ENCODE peak calls at places on chromosomes 2 and 18, in nine cellular contexts. One of them, this sample, is unnamed.

GRCh38 chr2:152037711-152038110 is 61.1 kb downstream of the CACNB4 start:
- DNase-seq in Kasumi-1: no peak
- DNase-seq in Daoy: no peak
- DNase-seq in epithelial cell of esophagus: no peak
- DNase-seq in activated T-cell treated with anti-CD3 and anti-CD28 coated beads for 48 hours: no peak
- DNase-seq in HTR-8/SVneo: no peak
- DNase-seq in NCI-H1092 treated with DMSO at 0.1 percent for 48 hours: no peak
- DNase-seq in non-pigmented ciliary epithelial cell: no peak
- DNase-seq in iPS-NIHi11: no peak
- DNase-seq in this sample: no peak

GRCh38 chr2:236856856-236857616 is 228.7 kb upstream of the COPS8 start:
- DNase-seq in HTR-8/SVneo: no peak
- DNase-seq in NCI-H1092 treated with DMSO at 0.1 percent for 48 hours: no peak
- DNase-seq in epithelial cell of esophagus: no peak
- DNase-seq in Kasumi-1: no peak
- DNase-seq in activated T-cell treated with anti-CD3 and anti-CD28 coated beads for 48 hours: no peak
- DNase-seq in non-pigmented ciliary epithelial cell: no peak
- DNase-seq in iPS-NIHi11: peak
- DNase-seq in Daoy: no peak
- DNase-seq in this sample: no peak

GRCh38 chr18:50869150-50869549 is 9.8 kb upstream of the ME2 start:
- DNase-seq in activated T-cell treated with anti-CD3 and anti-CD28 coated beads for 48 hours: no peak
- DNase-seq in NCI-H1092 treated with DMSO at 0.1 percent for 48 hours: no peak
- DNase-seq in Kasumi-1: no peak
- DNase-seq in iPS-NIHi11: no peak
- DNase-seq in HTR-8/SVneo: no peak
- DNase-seq in epithelial cell of esophagus: no peak
- DNase-seq in Daoy: no peak
- DNase-seq in non-pigmented ciliary epithelial cell: no peak
- DNase-seq in this sample: no peak

GRCh38 chr18:42654561-42654960 is 460.9 kb downstream of the RIT2 start:
- DNase-seq in NCI-H1092 treated with DMSO at 0.1 percent for 48 hours: no peak
- DNase-seq in non-pigmented ciliary epithelial cell: no peak
- DNase-seq in iPS-NIHi11: no peak
- DNase-seq in Kasumi-1: peak
- DNase-seq in Daoy: no peak
- DNase-seq in activated T-cell treated with anti-CD3 and anti-CD28 coated beads for 48 hours: no peak
- DNase-seq in epithelial cell of esophagus: no peak
- DNase-seq in HTR-8/SVneo: no peak
- DNase-seq in this sample: no peak

GRCh38 chr18:2147866-2148265 is 423.4 kb downstream of the METTL4 start:
- DNase-seq in Daoy: peak
- DNase-seq in non-pigmented ciliary epithelial cell: no peak
- DNase-seq in activated T-cell treated with anti-CD3 and anti-CD28 coated beads for 48 hours: no peak
- DNase-seq in iPS-NIHi11: no peak
- DNase-seq in Kasumi-1: no peak
- DNase-seq in HTR-8/SVneo: no peak
- DNase-seq in NCI-H1092 treated with DMSO at 0.1 percent for 48 hours: no peak
- DNase-seq in epithelial cell of esophagus: peak
- DNase-seq in this sample: no peak

GRCh38 chr2:1132328-1132964 is 181.8 kb downstream of the SNTG2 start:
- DNase-seq in iPS-NIHi11: no peak
- DNase-seq in epithelial cell of esophagus: no peak
- DNase-seq in activated T-cell treated with anti-CD3 and anti-CD28 coated beads for 48 hours: peak
- DNase-seq in HTR-8/SVneo: no peak
- DNase-seq in non-pigmented ciliary epithelial cell: no peak
- DNase-seq in Daoy: peak
- DNase-seq in Kasumi-1: no peak
- DNase-seq in NCI-H1092 treated with DMSO at 0.1 percent for 48 hours: peak
- DNase-seq in this sample: no peak

GRCh38 chr18:51531496-51531895 is 334.0 kb upstream of the MEX3C start:
- DNase-seq in Kasumi-1: no peak
- DNase-seq in activated T-cell treated with anti-CD3 and anti-CD28 coated beads for 48 hours: no peak
- DNase-seq in non-pigmented ciliary epithelial cell: no peak
- DNase-seq in Daoy: no peak
- DNase-seq in epithelial cell of esophagus: peak
- DNase-seq in iPS-NIHi11: no peak
- DNase-seq in HTR-8/SVneo: no peak
- DNase-seq in NCI-H1092 treated with DMSO at 0.1 percent for 48 hours: no peak
- DNase-seq in this sample: no peak

GRCh38 chr18:63261029-63261428 is 58.5 kb downstream of the BCL2 start:
- DNase-seq in HTR-8/SVneo: no peak
- DNase-seq in Daoy: no peak
- DNase-seq in NCI-H1092 treated with DMSO at 0.1 percent for 48 hours: peak
- DNase-seq in Kasumi-1: no peak
- DNase-seq in epithelial cell of esophagus: no peak
- DNase-seq in non-pigmented ciliary epithelial cell: no peak
- DNase-seq in activated T-cell treated with anti-CD3 and anti-CD28 coated beads for 48 hours: no peak
- DNase-seq in iPS-NIHi11: no peak
- DNase-seq in this sample: no peak

GRCh38 chr2:96330407-96330806 is 5.2 kb upstream of the NCAPH start:
- DNase-seq in iPS-NIHi11: no peak
- DNase-seq in NCI-H1092 treated with DMSO at 0.1 percent for 48 hours: no peak
- DNase-seq in activated T-cell treated with anti-CD3 and anti-CD28 coated beads for 48 hours: no peak
- DNase-seq in non-pigmented ciliary epithelial cell: no peak
- DNase-seq in HTR-8/SVneo: no peak
- DNase-seq in Kasumi-1: no peak
- DNase-seq in Daoy: peak
- DNase-seq in epithelial cell of esophagus: peak
- DNase-seq in this sample: no peak

GRCh38 chr2:72082887-72083286 is 64.8 kb downstream of the CYP26B1 start:
- DNase-seq in activated T-cell treated with anti-CD3 and anti-CD28 coated beads for 48 hours: no peak
- DNase-seq in NCI-H1092 treated with DMSO at 0.1 percent for 48 hours: no peak
- DNase-seq in non-pigmented ciliary epithelial cell: no peak
- DNase-seq in HTR-8/SVneo: no peak
- DNase-seq in epithelial cell of esophagus: no peak
- DNase-seq in Kasumi-1: no peak
- DNase-seq in iPS-NIHi11: no peak
- DNase-seq in Daoy: no peak
- DNase-seq in this sample: no peak

GRCh38 chr2:36502081-36502480 is 95.9 kb downstream of the FEZ2 start:
- DNase-seq in activated T-cell treated with anti-CD3 and anti-CD28 coated beads for 48 hours: no peak
- DNase-seq in NCI-H1092 treated with DMSO at 0.1 percent for 48 hours: no peak
- DNase-seq in iPS-NIHi11: no peak
- DNase-seq in epithelial cell of esophagus: no peak
- DNase-seq in HTR-8/SVneo: no peak
- DNase-seq in non-pigmented ciliary epithelial cell: no peak
- DNase-seq in Kasumi-1: no peak
- DNase-seq in Daoy: no peak
- DNase-seq in this sample: no peak

GRCh38 chr2:64698668-64699444 is 45.1 kb upstream of the SERTAD2 start:
- DNase-seq in activated T-cell treated with anti-CD3 and anti-CD28 coated beads for 48 hours: no peak
- DNase-seq in NCI-H1092 treated with DMSO at 0.1 percent for 48 hours: no peak
- DNase-seq in HTR-8/SVneo: peak
- DNase-seq in non-pigmented ciliary epithelial cell: peak
- DNase-seq in iPS-NIHi11: no peak
- DNase-seq in Kasumi-1: no peak
- DNase-seq in Daoy: peak
- DNase-seq in epithelial cell of esophagus: peak
- DNase-seq in this sample: peak

GRCh38 chr2:206084870-206085741 is 868 bp downstream of the INO80D start:
- DNase-seq in non-pigmented ciliary epithelial cell: no peak
- DNase-seq in activated T-cell treated with anti-CD3 and anti-CD28 coated beads for 48 hours: peak
- DNase-seq in NCI-H1092 treated with DMSO at 0.1 percent for 48 hours: no peak
- DNase-seq in epithelial cell of esophagus: peak
- DNase-seq in iPS-NIHi11: peak
- DNase-seq in Kasumi-1: no peak
- DNase-seq in Daoy: peak
- DNase-seq in HTR-8/SVneo: peak
- DNase-seq in this sample: peak

GRCh38 chr2:152335016-152335850 is at the start of gene FMNL2:
- DNase-seq in epithelial cell of esophagus: peak
- DNase-seq in Kasumi-1: peak
- DNase-seq in NCI-H1092 treated with DMSO at 0.1 percent for 48 hours: peak
- DNase-seq in non-pigmented ciliary epithelial cell: no peak
- DNase-seq in iPS-NIHi11: peak
- DNase-seq in HTR-8/SVneo: peak
- DNase-seq in activated T-cell treated with anti-CD3 and anti-CD28 coated beads for 48 hours: peak
- DNase-seq in Daoy: peak
- DNase-seq in this sample: peak

GRCh38 chr2:239824051-239824694 is 201.0 kb downstream of the NDUFA10 start:
- DNase-seq in non-pigmented ciliary epithelial cell: no peak
- DNase-seq in Daoy: no peak
- DNase-seq in iPS-NIHi11: peak
- DNase-seq in Kasumi-1: no peak
- DNase-seq in activated T-cell treated with anti-CD3 and anti-CD28 coated beads for 48 hours: no peak
- DNase-seq in HTR-8/SVneo: no peak
- DNase-seq in NCI-H1092 treated with DMSO at 0.1 percent for 48 hours: peak
- DNase-seq in epithelial cell of esophagus: peak
- DNase-seq in this sample: peak

GRCh38 chr2:223967981-223968380 is 10.7 kb downstream of the MRPL44 start:
- DNase-seq in NCI-H1092 treated with DMSO at 0.1 percent for 48 hours: no peak
- DNase-seq in non-pigmented ciliary epithelial cell: no peak
- DNase-seq in Daoy: no peak
- DNase-seq in HTR-8/SVneo: no peak
- DNase-seq in activated T-cell treated with anti-CD3 and anti-CD28 coated beads for 48 hours: no peak
- DNase-seq in iPS-NIHi11: no peak
- DNase-seq in Kasumi-1: no peak
- DNase-seq in epithelial cell of esophagus: peak
- DNase-seq in this sample: no peak

GRCh38 chr18:12679183-12679786 is 21.4 kb upstream of the SPIRE1 start:
- DNase-seq in epithelial cell of esophagus: no peak
- DNase-seq in non-pigmented ciliary epithelial cell: no peak
- DNase-seq in iPS-NIHi11: no peak
- DNase-seq in HTR-8/SVneo: peak
- DNase-seq in activated T-cell treated with anti-CD3 and anti-CD28 coated beads for 48 hours: no peak
- DNase-seq in Kasumi-1: peak
- DNase-seq in Daoy: peak
- DNase-seq in NCI-H1092 treated with DMSO at 0.1 percent for 48 hours: no peak
- DNase-seq in this sample: no peak

GRCh38 chr2:7672027-7672684 is 754.9 kb downstream of the RNF144A start:
- DNase-seq in Kasumi-1: peak
- DNase-seq in iPS-NIHi11: peak
- DNase-seq in HTR-8/SVneo: no peak
- DNase-seq in Daoy: peak
- DNase-seq in activated T-cell treated with anti-CD3 and anti-CD28 coated beads for 48 hours: peak
- DNase-seq in non-pigmented ciliary epithelial cell: peak
- DNase-seq in epithelial cell of esophagus: peak
- DNase-seq in NCI-H1092 treated with DMSO at 0.1 percent for 48 hours: no peak
- DNase-seq in this sample: peak

GRCh38 chr18:50879302-50880107 is 587 bp downstream of the ME2 start:
- DNase-seq in activated T-cell treated with anti-CD3 and anti-CD28 coated beads for 48 hours: no peak
- DNase-seq in iPS-NIHi11: no peak
- DNase-seq in HTR-8/SVneo: no peak
- DNase-seq in NCI-H1092 treated with DMSO at 0.1 percent for 48 hours: peak
- DNase-seq in Kasumi-1: peak
- DNase-seq in non-pigmented ciliary epithelial cell: no peak
- DNase-seq in epithelial cell of esophagus: peak
- DNase-seq in Daoy: peak
- DNase-seq in this sample: peak

GRCh38 chr2:85712849-85713612 is 18.9 kb downstream of the GNLY start:
- DNase-seq in Daoy: peak
- DNase-seq in iPS-NIHi11: no peak
- DNase-seq in non-pigmented ciliary epithelial cell: no peak
- DNase-seq in HTR-8/SVneo: no peak
- DNase-seq in epithelial cell of esophagus: peak
- DNase-seq in Kasumi-1: no peak
- DNase-seq in NCI-H1092 treated with DMSO at 0.1 percent for 48 hours: no peak
- DNase-seq in activated T-cell treated with anti-CD3 and anti-CD28 coated beads for 48 hours: no peak
- DNase-seq in this sample: peak

GRCh38 chr2:233208382-233209116 is 42.9 kb upstream of the ATG16L1 start:
- DNase-seq in non-pigmented ciliary epithelial cell: no peak
- DNase-seq in NCI-H1092 treated with DMSO at 0.1 percent for 48 hours: no peak
- DNase-seq in HTR-8/SVneo: peak
- DNase-seq in activated T-cell treated with anti-CD3 and anti-CD28 coated beads for 48 hours: no peak
- DNase-seq in Daoy: no peak
- DNase-seq in Kasumi-1: no peak
- DNase-seq in epithelial cell of esophagus: no peak
- DNase-seq in iPS-NIHi11: no peak
- DNase-seq in this sample: peak

GRCh38 chr18:44601447-44601846 is 79.2 kb upstream of the SETBP1 start:
- DNase-seq in HTR-8/SVneo: peak
- DNase-seq in NCI-H1092 treated with DMSO at 0.1 percent for 48 hours: no peak
- DNase-seq in Kasumi-1: no peak
- DNase-seq in epithelial cell of esophagus: peak
- DNase-seq in Daoy: peak
- DNase-seq in non-pigmented ciliary epithelial cell: no peak
- DNase-seq in iPS-NIHi11: no peak
- DNase-seq in activated T-cell treated with anti-CD3 and anti-CD28 coated beads for 48 hours: no peak
- DNase-seq in this sample: peak

This sample was measured in A549.